ENCODE peak calls at places on chromosomes 3 and 15, in seven cellular contexts. R is psoas muscle, M is fibroblast of lung, H is SJSA1, O is transverse colon, C is cardiac muscle cell, L is aorta. B is an unnamed sample.

GRCh38 chr3:142027295-142027694 is 122.0 kb downstream of the TFDP2 start:
- DNase-seq in R (no peak), M (peak; percentile 18), H (no peak), O (no peak), C (peak; percentile 22), L (no peak), B (peak; percentile 23)

GRCh38 chr3:39447637-39448483 is 19.6 kb upstream of the MOBP start:
- DNase-seq in R (no peak), M (peak; percentile 69), H (peak; percentile 38), O (peak; percentile 77), C (peak; percentile 91), L (peak; percentile 48), B (peak; percentile 86)

GRCh38 chr3:160756907-160757623 is 1.0 kb downstream of the PPM1L start:
- DNase-seq in R (peak; percentile 15), M (no peak), H (no peak), O (peak; percentile 13), C (no peak), L (peak; percentile 71), B (peak; percentile 36)

GRCh38 chr15:94670436-94671034 is 439.2 kb downstream of the MCTP2 start:
- DNase-seq in R (no peak), M (peak; percentile 32), H (peak; percentile 22), O (no peak), C (peak; percentile 63), L (no peak), B (peak; percentile 62)

GRCh38 chr3:46946856-46947544 is 29.5 kb downstream of the CCDC12 start:
- DNase-seq in R (peak; percentile 51), M (peak; percentile 67), H (no peak), O (peak; percentile 67), C (no peak), L (no peak), B (no peak)

GRCh38 chr3:57756528-57757401 is 656 bp downstream of the SLMAP start:
- DNase-seq in R (peak; percentile 63), M (peak; percentile 74), H (peak; percentile 64), O (peak; percentile 35), C (peak; percentile 58), L (peak; percentile 85), B (no peak)

GRCh38 chr15:28952666-28953491 is 67.1 kb downstream of the APBA2 start:
- DNase-seq in R (no peak), M (no peak), H (no peak), O (no peak), C (peak; percentile 21), L (no peak), B (no peak)

GRCh38 chr3:81005992-81006391 is 755.5 kb downstream of the GBE1 start:
- DNase-seq in R (no peak), M (no peak), H (no peak), O (no peak), C (no peak), L (no peak), B (no peak)

GRCh38 chr3:12897537-12898289 is 56.3 kb upstream of the RPL32 start:
- DNase-seq in R (peak; percentile 9), M (no peak), H (no peak), O (no peak), C (no peak), L (no peak), B (no peak)

GRCh38 chr3:169629895-169630294 is 33.6 kb downstream of the MECOM start:
- DNase-seq in R (no peak), M (no peak), H (no peak), O (no peak), C (no peak), L (no peak), B (no peak)

GRCh38 chr3:125055913-125056705 is at the start of gene HEG1:
- DNase-seq in R (peak; percentile 91), M (peak; percentile 84), H (peak; percentile 83), O (peak; percentile 85), C (peak; percentile 94), L (peak; percentile 97), B (peak; percentile 61)

GRCh38 chr15:51702710-51703109 is 21.4 kb downstream of the SCG3 start:
- DNase-seq in R (no peak), M (no peak), H (no peak), O (no peak), C (no peak), L (no peak), B (no peak)

GRCh38 chr3:106249159-106249558 is 380.3 kb upstream of the CBLB start:
- DNase-seq in R (no peak), M (peak; percentile 75), H (no peak), O (no peak), C (no peak), L (no peak), B (no peak)

GRCh38 chr15:33068531-33068990 is 126.0 kb downstream of the FMN1 start:
- DNase-seq in R (peak; percentile 40), M (peak; percentile 42), H (peak; percentile 71), O (peak; percentile 87), C (no peak), L (no peak), B (no peak)

GRCh38 chr15:62895139-62895866 is 147.2 kb upstream of the TPM1 start:
- DNase-seq in R (no peak), M (peak; percentile 95), H (peak; percentile 93), O (no peak), C (peak; percentile 67), L (no peak), B (no peak)

GRCh38 chr15:81419304-81419943 is 45.4 kb upstream of the TMC3 start:
- DNase-seq in R (no peak), M (peak; percentile 56), H (no peak), O (no peak), C (no peak), L (no peak), B (no peak)

GRCh38 chr3:43015572-43016512 is 36.7 kb downstream of the GASK1A start:
- DNase-seq in R (no peak), M (no peak), H (no peak), O (no peak), C (no peak), L (no peak), B (no peak)
- H3K9me3 ChIP-seq in R (no peaks in the 10 kb centered on the region), M (no peaks in the 10 kb centered on the region), H (no peaks in the 10 kb centered on the region), O (no peaks in the 10 kb centered on the region), C (no peaks in the 10 kb centered on the region), L (no peaks in the 10 kb centered on the region), B (no peaks in the 10 kb centered on the region)

GRCh38 chr15:25067725-25068309 is 113.0 kb downstream of the SNRPN start:
- DNase-seq in R (no peak), M (no peak), H (no peak), O (no peak), C (no peak), L (peak; percentile 16), B (no peak)

GRCh38 chr15:25065876-25066275 is 111.1 kb downstream of the SNRPN start:
- DNase-seq in R (no peak), M (no peak), H (no peak), O (no peak), C (no peak), L (peak; percentile 48), B (no peak)

GRCh38 chr15:25062551-25063430 is 108.0 kb downstream of the SNRPN start:
- DNase-seq in R (no peak), M (no peak), H (no peak), O (no peak), C (no peak), L (peak; percentile 9), B (no peak)

GRCh38 chr15:25066708-25067107 is 111.9 kb downstream of the SNRPN start:
- DNase-seq in R (no peak), M (no peak), H (no peak), O (no peak), C (no peak), L (peak; percentile 46), B (no peak)

GRCh38 chr15:25065286-25065685 is 110.5 kb downstream of the SNRPN start:
- DNase-seq in R (no peak), M (no peak), H (no peak), O (no peak), C (no peak), L (peak; percentile 58), B (no peak)
- H3K9me3 ChIP-seq in R (peaks cover 98% of the 10 kb centered on the region), M (peaks cover 54% of the 10 kb centered on the region), H (peaks cover 79% of the 10 kb centered on the region), O (peaks cover 100% of the 10 kb centered on the region), C (peaks cover 24% of the 10 kb centered on the region), L (peaks cover 97% of the 10 kb centered on the region), B (peaks cover 3% of the 10 kb centered on the region)

DNA sequence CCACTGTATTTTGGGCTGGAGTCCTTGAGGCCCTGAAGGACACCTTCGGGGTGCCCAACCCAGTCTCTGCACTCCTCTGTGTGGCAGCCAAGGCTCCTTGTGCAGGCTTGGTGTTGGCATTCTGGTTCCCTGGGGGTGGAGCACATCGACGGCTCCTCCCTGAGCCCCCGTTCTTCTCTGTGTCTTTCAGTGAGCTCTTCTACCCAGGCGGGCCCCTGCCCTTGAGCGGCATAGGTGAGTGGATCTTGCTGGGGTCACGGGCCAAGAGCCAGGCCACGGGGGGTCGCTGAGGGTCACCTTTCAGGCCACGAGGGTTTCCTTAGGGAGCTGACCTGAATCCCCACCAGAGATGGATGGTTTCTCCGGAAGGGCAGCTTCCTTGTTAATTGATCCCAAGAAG is 234.8 kb downstream of the SNRPN start:
- DNase-seq in R (no peak), M (no peak), H (no peak), O (no peak), C (no peak), L (no peak), B (no peak)
- H3K9me3 ChIP-seq in R (peaks cover 3% of the 10 kb centered on the region), M (no peaks in the 10 kb centered on the region), H (peaks cover 14% of the 10 kb centered on the region), O (peaks cover 15% of the 10 kb centered on the region), C (no peaks in the 10 kb centered on the region), L (no peaks in the 10 kb centered on the region), B (peaks cover 3% of the 10 kb centered on the region)

GRCh38 chr15:46059921-46060565 is 425.2 kb downstream of the SQOR start:
- DNase-seq in R (no peak), M (no peak), H (no peak), O (no peak), C (no peak), L (no peak), B (no peak)
- H3K9me3 ChIP-seq in R (no peaks in the 10 kb centered on the region), M (no peaks in the 10 kb centered on the region), H (no peaks in the 10 kb centered on the region), O (no peaks in the 10 kb centered on the region), C (no peaks in the 10 kb centered on the region), L (no peaks in the 10 kb centered on the region), B (no peaks in the 10 kb centered on the region)

DNA sequence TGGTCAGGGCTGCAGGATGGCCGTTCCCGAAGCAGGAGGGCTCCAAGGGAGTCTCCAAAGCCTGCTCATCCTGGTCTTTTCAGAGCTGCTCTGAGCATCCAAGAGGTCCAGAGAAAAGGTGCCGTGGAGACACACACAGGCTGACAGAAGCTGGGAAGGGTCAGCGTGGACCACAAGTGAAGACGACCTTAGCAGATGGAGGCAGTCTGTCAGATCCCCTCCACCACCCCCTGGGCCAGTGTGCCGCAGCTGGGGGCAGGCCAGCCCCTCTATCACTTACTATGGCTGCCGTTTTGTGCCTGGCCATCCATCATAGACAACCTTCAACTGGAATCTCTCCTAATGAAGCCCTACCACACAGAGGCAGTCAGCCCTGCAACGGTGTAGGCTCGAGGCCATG is 335.1 kb upstream of the RGMA start:
- DNase-seq in R (no peak), M (no peak), H (no peak), O (no peak), C (no peak), L (no peak), B (no peak)
- H3K9me3 ChIP-seq in R (no peaks in the 10 kb centered on the region), M (no peaks in the 10 kb centered on the region), H (no peaks in the 10 kb centered on the region), O (no peaks in the 10 kb centered on the region), C (no peaks in the 10 kb centered on the region), L (peaks cover 2% of the 10 kb centered on the region), B (no peaks in the 10 kb centered on the region)

GRCh38 chr3:118838871-118839270 is 195.8 kb downstream of the IGSF11 start:
- DNase-seq in R (no peak), M (no peak), H (no peak), O (no peak), C (no peak), L (no peak), B (no peak)
- H3K9me3 ChIP-seq in R (peaks cover 8% of the 10 kb centered on the region), M (no peaks in the 10 kb centered on the region), H (no peaks in the 10 kb centered on the region), O (peaks cover 26% of the 10 kb centered on the region), C (no peaks in the 10 kb centered on the region), L (peaks cover 16% of the 10 kb centered on the region), B (no peaks in the 10 kb centered on the region)

B was measured in HAP-1.